ENCODE peak calls at places on chromosomes 13 and 19, in nine cellular contexts. S is ELR; Z is lung microvascular endothelial cell; Q is amygdala; A is stimulated activated CD8-positive, alpha-beta memory T cell treated with anti-CD3 and anti-CD28 coated beads, Interleukin-15, amount 100 ng/mL, for 4 hours; U is NCI-H69; F is epithelial cell of prostate; W is activated naive CD4-positive, alpha-beta T cell treated with Interleukin-2 at 50 U/mL for 16 hours; X is DMS 273 treated with DMSO at 0.1 percent for 48 hours. M is an unnamed sample.

GRCh38 chr19:8494158-8494557 is 8.3 kb downstream of the PRAM1 start:
- DNase-seq in S (no peak), Z (no peak), Q (no peak), A (no peak), U (no peak), F (no peak), W (no peak), X (no peak), M (no peak)

GRCh38 chr13:79659161-79659560 is 178.2 kb downstream of the NDFIP2 start:
- DNase-seq in S (no peak), Z (peak; percentile 86), Q (no peak), A (no peak), U (peak; percentile 81), F (peak; percentile 24), W (no peak), X (no peak), M (no peak)

GRCh38 chr19:43643326-43643725 is 3.7 kb upstream of the CADM4 start:
- DNase-seq in S (no peak), Z (no peak), Q (no peak), A (no peak), U (peak; percentile 74), F (no peak), W (no peak), X (no peak), M (no peak)

GRCh38 chr13:39892731-39893293 is 237.3 kb downstream of the COG6 start:
- DNase-seq in S (no peak), Z (peak; percentile 88), Q (no peak), A (no peak), U (no peak), F (no peak), W (peak; percentile 10), X (no peak), M (no peak)

GRCh38 chr19:6041071-6041470 is 63.1 kb upstream of the RANBP3 start:
- DNase-seq in S (no peak), Z (no peak), Q (no peak), A (no peak), U (no peak), F (no peak), W (no peak), X (no peak), M (no peak)

GRCh38 chr19:53659292-53659691 is 27.5 kb downstream of the DPRX start:
- DNase-seq in S (peak; percentile 5), Z (peak; percentile 45), Q (peak; percentile 22), A (no peak), U (peak; percentile 6), F (no peak), W (no peak), X (no peak), M (peak; percentile 70)

GRCh38 chr19:56566904-56567273 is 379 bp upstream of the ZNF470 start:
- DNase-seq in S (peak; percentile 45), Z (peak; percentile 48), Q (peak; percentile 57), A (no peak), U (peak; percentile 58), F (no peak), W (peak; percentile 37), X (peak; percentile 13), M (no peak)

GRCh38 chr19:33429891-33430673 is 56.6 kb downstream of the CEBPG start:
- DNase-seq in S (no peak), Z (no peak), Q (no peak), A (no peak), U (peak; percentile 58), F (no peak), W (no peak), X (no peak), M (no peak)

GRCh38 chr13:98988277-98988676 is 10.4 kb upstream of the DOCK9 start:
- DNase-seq in S (no peak), Z (no peak), Q (no peak), A (no peak), U (no peak), F (no peak), W (no peak), X (no peak), M (no peak)

GRCh38 chr13:79621902-79622301 is 140.9 kb downstream of the NDFIP2 start:
- DNase-seq in S (no peak), Z (no peak), Q (no peak), A (no peak), U (no peak), F (peak; percentile 77), W (no peak), X (no peak), M (no peak)

GRCh38 chr13:40682449-40683240 is 16.2 kb upstream of the FOXO1 start:
- DNase-seq in S (peak; percentile 73), Z (peak; percentile 37), Q (no peak), A (no peak), U (peak; percentile 36), F (no peak), W (no peak), X (no peak), M (peak; percentile 62)

M was measured in RKO.